ENCODE peak calls at places on chromosome 21, in four cellular contexts. K is stomach, Q is HepG2, C is sigmoid colon. A is an unnamed sample.

GRCh38 chr21:34726627-34727337 is 58.0 kb downstream of the CLIC6 start:
- DNase-seq in Q (no peak), K (no peak), C (no peak), A (no peak)

GRCh38 chr21:33296156-33296555 is 28.6 kb upstream of the IFNAR1 start:
- DNase-seq in C (no peak), K (no peak), Q (no peak), A (no peak)

GRCh38 chr21:23607782-23608181 is 1999.5 kb downstream of the MRPL39 start:
- DNase-seq in K (no peak), Q (no peak), C (no peak), A (no peak)

GRCh38 chr21:33390479-33390878 is 12.7 kb upstream of the IFNGR2 start:
- DNase-seq in Q (no peak), C (no peak), K (no peak), A (no peak)

GRCh38 chr21:26835714-26836265 is 9.4 kb downstream of the ADAMTS1 start:
- DNase-seq in Q (no peak), C (no peak), K (no peak), A (no peak)

GRCh38 chr21:14773777-14774345 is 227.7 kb upstream of the SAMSN1 start:
- DNase-seq in Q (peak; percentile 30), K (peak; percentile 66), C (peak; percentile 65), A (peak; percentile 83)

GRCh38 chr21:35016517-35017188 is 32.4 kb downstream of the RUNX1 start:
- DNase-seq in Q (no peak), K (no peak), C (no peak), A (no peak)

GRCh38 chr21:45595574-45596295 is 47.8 kb upstream of the PCBP3 start:
- DNase-seq in C (peak; percentile 57), K (no peak), Q (no peak), A (no peak)

GRCh38 chr21:15604424-15604823 is 125.4 kb upstream of the USP25 start:
- DNase-seq in C (no peak), K (no peak), Q (no peak), A (no peak)

GRCh38 chr21:17585875-17586450 is 26.7 kb downstream of the BTG3 start:
- DNase-seq in K (no peak), Q (peak; percentile 41), C (no peak), A (no peak)

DNA sequence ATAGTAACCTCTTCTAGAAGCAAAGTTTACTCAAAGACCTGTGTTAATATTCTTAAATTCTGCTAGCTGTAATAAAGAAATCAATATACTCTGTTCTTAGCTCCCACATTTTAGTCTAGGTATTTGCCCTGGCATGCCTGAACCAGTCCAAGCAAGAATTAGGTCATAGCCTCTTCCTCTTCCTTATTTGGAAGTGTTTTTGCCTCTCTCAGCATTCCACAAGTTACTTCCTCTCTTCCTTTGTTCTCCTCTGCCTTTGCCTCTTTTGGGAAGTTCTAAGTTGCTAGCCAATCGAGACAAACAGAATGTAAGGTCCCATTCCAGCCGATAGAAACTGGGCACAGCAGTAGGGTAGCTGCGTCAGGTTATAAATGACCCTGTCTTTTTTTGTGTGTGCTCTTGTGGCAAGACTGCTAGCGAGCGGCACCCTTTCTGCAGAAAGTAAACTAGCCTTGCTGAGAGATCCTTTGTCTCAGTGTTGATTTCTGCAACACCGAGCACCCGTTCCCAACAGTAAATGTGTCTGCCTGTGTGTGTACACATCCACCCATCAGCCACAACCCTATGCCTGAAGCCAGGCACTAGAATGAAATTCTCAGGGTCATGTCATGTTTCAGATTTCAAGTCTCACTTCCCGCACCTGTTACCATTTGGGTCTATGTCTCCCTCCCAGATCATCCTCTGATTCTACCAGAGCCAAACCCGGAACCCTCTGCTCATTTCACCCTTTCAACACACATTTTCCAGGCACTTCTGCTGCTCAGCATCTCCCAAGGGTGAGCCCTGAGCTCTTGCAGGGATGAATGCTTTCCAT is 37.5 kb downstream of the LRRC3 start:
- DNase-seq in Q (no peak), K (no peak), C (no peak), A (no peak)
- TF ChIP-seq POLR2AphosphoS5 in Q (peak; percentile 6), K (no peak), C (no peak), A (no peak)

DNA sequence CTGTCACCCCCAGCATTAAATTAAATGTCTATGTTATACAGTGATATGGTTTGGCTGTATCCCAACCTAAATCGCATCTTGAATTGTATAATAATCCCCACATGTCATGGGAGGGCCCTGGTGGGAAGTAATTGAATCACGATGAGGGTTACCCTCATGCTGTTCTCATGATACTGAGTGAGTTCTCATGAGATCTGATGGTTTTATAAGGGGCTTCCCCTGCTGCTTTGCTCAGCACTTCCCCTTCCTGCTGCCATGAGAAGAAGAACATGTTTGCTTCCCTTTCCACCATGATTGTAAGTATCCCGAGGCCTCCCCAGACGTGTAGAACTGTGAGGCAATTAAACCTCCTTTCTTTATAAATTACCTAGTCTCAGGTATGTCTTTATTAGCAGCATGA is 445.7 kb downstream of the MRPL39 start:
- DNase-seq in Q (no peak), C (no peak), K (no peak), A (no peak)
- TF ChIP-seq POLR2A in Q (no peak), C (no peak), K (no peak), A (no peak)

GRCh38 chr21:42784276-42784675 is 95.1 kb downstream of the WDR4 start:
- DNase-seq in K (peak; percentile 40), C (no peak), Q (no peak), A (no peak)

GRCh38 chr21:42782723-42783247 is 96.6 kb downstream of the WDR4 start:
- DNase-seq in C (no peak), Q (no peak), K (no peak), A (no peak)

GRCh38 chr21:42781981-42782722 is 97.2 kb downstream of the WDR4 start:
- DNase-seq in C (no peak), K (peak; percentile 33), Q (no peak), A (no peak)

GRCh38 chr21:42779431-42779861 is 99.9 kb downstream of the WDR4 start:
- DNase-seq in K (no peak), C (no peak), Q (no peak), A (no peak)

GRCh38 chr21:42781150-42781980 is 98.0 kb downstream of the WDR4 start:
- DNase-seq in K (peak; percentile 34), Q (peak; percentile 32), C (no peak), A (peak; percentile 36)
- TF ChIP-seq CTCF in K (no peak), Q (peak; percentile 60), C (no peak), A (no peak)

DNA sequence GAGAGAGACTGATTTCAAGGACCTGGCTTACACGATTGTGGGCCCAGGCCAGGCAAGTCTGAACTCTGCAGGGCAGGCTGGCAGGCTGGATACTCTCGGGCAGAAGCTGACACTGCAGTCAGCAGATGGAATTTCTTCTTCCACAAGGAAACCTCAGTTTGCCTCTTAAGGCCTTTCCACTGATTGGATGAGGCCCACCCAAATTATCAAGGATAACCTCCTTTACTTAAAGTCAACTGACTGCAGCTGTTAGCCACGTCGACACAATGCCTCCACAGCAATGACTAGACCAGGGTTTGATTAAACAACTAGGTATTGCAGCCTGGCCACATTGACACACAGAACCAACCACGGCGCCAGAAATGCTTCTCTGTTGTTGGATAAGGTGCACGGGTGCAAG is 130.5 kb downstream of the PSMG1 start:
- DNase-seq in Q (no peak), C (no peak), K (no peak), A (no peak)
- TF ChIP-seq POLR2AphosphoS5 in Q (no peak), C (no peak), K (no peak), A (no peak)

GRCh38 chr21:36686955-36687354 is 12.0 kb upstream of the SIM2 start:
- DNase-seq in K (no peak), Q (no peak), C (no peak), A (no peak)

GRCh38 chr21:36688324-36688723 is 10.6 kb upstream of the SIM2 start:
- DNase-seq in C (no peak), K (no peak), Q (no peak), A (no peak)

GRCh38 chr21:36689324-36689723 is 9.6 kb upstream of the SIM2 start:
- DNase-seq in K (no peak), C (no peak), Q (no peak), A (no peak)

GRCh38 chr21:36681117-36681631 is 17.7 kb upstream of the SIM2 start:
- DNase-seq in K (no peak), C (no peak), Q (no peak), A (no peak)

GRCh38 chr21:36684957-36685714 is 13.8 kb upstream of the SIM2 start:
- DNase-seq in Q (no peak), K (peak; percentile 62), C (no peak), A (no peak)
- TF ChIP-seq POLR2A in Q (no peak), K (no peak), C (no peak), A (no peak)

A was measured in transverse colon.